ENCODE peak calls at places on chromosomes 6 and 20, in six cellular contexts. M, H, Z, Y, W and O are unnamed samples.

GRCh38 chr6:128739112-128739511 is 143.8 kb upstream of the LAMA2 start:
- DNase-seq in M (no peak), W (no peak), H (no peak), Y (no peak), Z (no peak), O (no peak)

GRCh38 chr6:113120214-113120576 is 737.0 kb upstream of the MARCKS start:
- DNase-seq in W (no peak), H (no peak), Y (no peak), M (no peak), Z (no peak), O (peak; percentile 63)

GRCh38 chr6:111417181-111417585 is 65.8 kb downstream of the REV3L start:
- DNase-seq in H (no peak), Y (no peak), W (no peak), Z (no peak), M (no peak), O (no peak)

GRCh38 chr6:166772518-166772917 is 145.5 kb upstream of the RPS6KA2 start:
- DNase-seq in Z (no peak), M (no peak), W (no peak), H (no peak), Y (no peak), O (no peak)

GRCh38 chr6:89252902-89253301 is 35.7 kb upstream of the GABRR1 start:
- DNase-seq in Y (no peak), M (no peak), H (no peak), Z (no peak), W (no peak), O (peak; percentile 60)

GRCh38 chr20:20192366-20192765 is 140.0 kb downstream of the CFAP61 start:
- DNase-seq in Z (no peak), W (no peak), M (no peak), Y (no peak), H (no peak), O (no peak)

GRCh38 chr6:26270121-26270861 is 94.7 kb upstream of the BTN3A2 start:
- DNase-seq in Z (no peak), W (no peak), M (no peak), Y (no peak), H (no peak), O (peak; percentile 67)

GRCh38 chr6:82396964-82397761 is 33.5 kb downstream of the TPBG start:
- DNase-seq in W (no peak), H (peak; percentile 17), Z (no peak), Y (no peak), M (no peak), O (no peak)

GRCh38 chr6:158808918-158809678 is 10.1 kb downstream of the EZR start:
- DNase-seq in Z (no peak), W (peak; percentile 80), M (peak; percentile 78), H (no peak), Y (no peak), O (no peak)

GRCh38 chr20:23227976-23228375 is 122.6 kb upstream of the NXT1 start:
- DNase-seq in Z (no peak), W (no peak), Y (no peak), M (peak; percentile 28), H (no peak), O (no peak)

GRCh38 chr20:53080969-53081871 is 109.1 kb downstream of the TSHZ2 start:
- DNase-seq in Y (no peak), H (no peak), M (peak; percentile 99), W (no peak), Z (peak; percentile 13), O (no peak)

DNA sequence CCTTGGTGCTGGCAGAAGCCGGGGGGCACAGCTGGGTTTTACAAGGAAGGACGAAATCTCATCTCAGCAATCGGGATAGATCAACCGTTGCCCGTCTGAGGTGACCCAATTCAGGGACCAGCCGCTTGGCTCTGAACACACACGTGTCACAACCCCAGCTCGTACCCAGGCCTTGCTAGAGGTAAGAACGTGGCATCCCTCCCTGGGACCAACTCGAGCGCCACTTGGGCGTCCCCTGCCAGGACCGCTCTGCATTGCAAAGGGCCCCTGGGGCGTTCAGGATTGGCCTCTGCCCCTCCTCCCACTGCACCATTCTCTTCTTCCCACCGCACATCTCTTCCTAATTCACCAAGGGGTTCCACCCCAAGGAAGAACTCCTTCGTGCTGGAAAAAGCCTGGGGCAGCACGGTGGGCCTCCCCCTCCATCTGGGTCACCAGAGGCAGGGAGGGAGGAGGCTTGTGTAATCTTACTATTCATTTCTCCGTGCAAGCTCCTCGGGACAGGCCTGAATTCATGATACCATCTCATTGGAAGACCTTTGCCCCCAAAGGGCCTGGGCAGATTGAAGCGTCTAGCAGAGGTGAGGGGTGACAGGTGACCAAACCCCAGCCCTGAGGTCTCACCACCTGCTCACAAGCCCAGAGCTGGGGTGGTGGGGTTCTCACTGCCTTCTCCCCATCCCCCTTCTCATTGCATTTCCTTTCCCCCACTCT is 136.8 kb downstream of the LY86 start:
- DNase-seq in Z (no peak), W (no peak), H (no peak), Y (no peak), M (no peak), O (peak; percentile 95)
- TF ChIP-seq MYC in Z (no peak), W (no peak), H (no peak), Y (no peak), M (no peak), O (peak; percentile 90)

GRCh38 chr6:138116661-138116999 is 9.4 kb upstream of the PERP start:
- DNase-seq in W (no peak), M (no peak), Y (no peak), Z (no peak), H (no peak), O (no peak)

GRCh38 chr6:138113588-138114210 is 6.5 kb upstream of the PERP start:
- DNase-seq in W (no peak), Y (no peak), H (no peak), Z (no peak), M (no peak), O (no peak)

GRCh38 chr6:138110229-138110628 is 3.0 kb upstream of the PERP start:
- DNase-seq in W (no peak), H (no peak), Z (no peak), Y (no peak), M (no peak), O (no peak)

GRCh38 chr6:138115191-138115590 is 8.0 kb upstream of the PERP start:
- DNase-seq in H (no peak), Z (no peak), W (no peak), Y (no peak), M (no peak), O (no peak)

GRCh38 chr6:138115877-138116660 is 8.8 kb upstream of the PERP start:
- DNase-seq in W (peak; percentile 33), Y (peak; percentile 71), Z (peak; percentile 71), M (peak; percentile 71), H (peak; percentile 40), O (peak; percentile 81)
- TF ChIP-seq MAX in W (no peak), Y (no peak), Z (no peak), M (peak; percentile 25), H (no peak), O (peak; percentile 67)

DNA sequence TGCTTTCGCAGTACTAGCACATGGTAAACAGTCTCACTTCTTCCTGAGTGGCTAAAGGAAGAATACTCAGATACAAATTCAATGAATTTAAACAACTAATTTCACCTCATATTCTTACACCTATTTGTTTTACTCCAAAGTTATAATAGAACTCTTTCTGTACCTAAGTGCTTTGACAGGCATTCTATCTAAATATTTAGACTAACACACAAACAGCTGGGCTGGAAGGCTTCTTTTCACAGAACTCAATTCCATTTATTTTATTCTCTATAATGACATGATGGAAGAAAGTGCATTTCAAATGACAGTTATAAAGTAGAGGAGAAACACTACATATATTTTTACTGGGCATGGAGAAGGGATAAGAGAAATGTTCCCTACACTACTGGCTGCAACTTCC is 384.9 kb upstream of the SPTLC3 start:
- DNase-seq in Y (no peak), H (no peak), Z (no peak), W (no peak), M (no peak), O (no peak)
- TF ChIP-seq MYC in Y (no peak), H (no peak), Z (no peak), W (no peak), M (no peak), O (no peak)

GRCh38 chr6:84424956-84425355 is 197.5 kb upstream of the CEP162 start:
- DNase-seq in Y (no peak), W (no peak), H (no peak), Z (no peak), M (no peak), O (no peak)

GRCh38 chr6:84432616-84433015 is 205.2 kb upstream of the CEP162 start:
- DNase-seq in Y (no peak), H (no peak), W (no peak), M (no peak), Z (peak; percentile 26), O (no peak)

GRCh38 chr6:84422380-84422968 is 195.0 kb upstream of the CEP162 start:
- DNase-seq in M (peak; percentile 16), Y (peak; percentile 68), W (no peak), H (peak; percentile 18), Z (peak; percentile 77), O (peak; percentile 59)

GRCh38 chr6:84426002-84426705 is 198.7 kb upstream of the CEP162 start:
- DNase-seq in W (no peak), M (no peak), Z (peak; percentile 33), H (no peak), Y (no peak), O (no peak)

GRCh38 chr6:84428300-84428907 is 201.0 kb upstream of the CEP162 start:
- DNase-seq in Y (peak; percentile 46), W (no peak), H (peak; percentile 7), M (peak; percentile 16), Z (peak; percentile 82), O (peak; percentile 56)
- TF ChIP-seq MAX in Y (no peak), W (no peak), H (no peak), M (no peak), Z (no peak), O (no peak)